ENCODE peak calls at places on chromosome 13, in six cellular contexts. D is glutamatergic neuron, K is ovary, M is right atrium auricular region, I is upper lobe of right lung, U is adrenal gland. B is an unnamed sample.

GRCh38 chr13:46386996-46387851 is at the start of gene RUBCNL:
- DNase-seq in D (peak; percentile 46), K (no peak), M (no peak), I (peak; percentile 78), U (no peak), B (no peak)

GRCh38 chr13:48156466-48156865 is 61.6 kb upstream of the MED4 start:
- DNase-seq in D (peak; percentile 19), K (no peak), M (no peak), I (no peak), U (no peak), B (no peak)

GRCh38 chr13:31431722-31432137 is 232.0 kb downstream of the B3GLCT start:
- DNase-seq in D (peak; percentile 73), K (no peak), M (peak; percentile 78), I (no peak), U (peak; percentile 73), B (no peak)

GRCh38 chr13:61508936-61509335 is 93.3 kb upstream of the PCDH20 start:
- DNase-seq in D (no peak), K (no peak), M (no peak), I (no peak), U (no peak), B (no peak)

GRCh38 chr13:93227906-93228801 is 1.5 kb downstream of the GPC6 start:
- DNase-seq in D (peak; percentile 82), K (peak; percentile 58), M (peak; percentile 74), I (peak; percentile 72), U (peak; percentile 56), B (peak; percentile 92)

GRCh38 chr13:53254495-53254894 is 225.9 kb downstream of the OLFM4 start:
- DNase-seq in D (no peak), K (no peak), M (no peak), I (no peak), U (no peak), B (no peak)

GRCh38 chr13:23599083-23599925 is 29.1 kb downstream of the TNFRSF19 start:
- DNase-seq in D (no peak), K (no peak), M (no peak), I (no peak), U (no peak), B (no peak)

GRCh38 chr13:57724486-57725272 is 93.1 kb downstream of the PCDH17 start:
- DNase-seq in D (no peak), K (no peak), M (no peak), I (no peak), U (no peak), B (no peak)

GRCh38 chr13:66424417-66424816 is 805.7 kb downstream of the PCDH9 start:
- DNase-seq in D (no peak), K (no peak), M (no peak), I (no peak), U (no peak), B (no peak)

GRCh38 chr13:96034662-96035061 is 18.5 kb downstream of the UGGT2 start:
- DNase-seq in D (no peak), K (no peak), M (no peak), I (no peak), U (no peak), B (no peak)

DNA sequence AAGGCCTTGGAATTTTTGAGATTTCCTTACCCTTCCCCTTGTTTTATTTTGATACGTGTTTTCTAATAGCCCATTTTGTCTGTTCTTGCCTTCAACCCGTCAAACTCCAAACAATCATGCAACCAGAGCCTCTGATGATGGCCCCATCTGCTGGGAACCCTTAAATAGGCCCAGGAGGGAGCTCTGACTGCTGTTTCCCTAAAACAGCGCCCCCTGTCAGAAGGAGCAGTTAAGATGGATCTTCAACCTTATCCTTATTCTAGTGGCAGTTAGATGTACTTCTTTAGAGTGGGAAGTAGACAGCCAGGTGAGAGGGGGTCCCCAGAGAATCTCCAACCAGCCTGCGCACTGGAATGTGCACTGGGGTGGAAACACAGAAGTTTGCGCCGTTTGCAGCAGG is 1031.0 kb upstream of the PCDH9 start:
- DNase-seq in D (no peak), K (no peak), M (no peak), I (no peak), U (no peak), B (no peak)
- TF ChIP-seq CTCF in D (no peak), K (no peak), M (no peak), I (no peak), U (no peak), B (no peak)

GRCh38 chr13:71787461-71787860 is 79.5 kb downstream of the DACH1 start:
- DNase-seq in D (no peak), K (no peak), M (no peak), I (no peak), U (no peak), B (no peak)
- TF ChIP-seq CTCF in D (no peak), K (no peak), M (no peak), I (no peak), U (no peak), B (no peak)

GRCh38 chr13:22154041-22154440 is 483.2 kb downstream of the FGF9 start:
- DNase-seq in D (no peak), K (no peak), M (no peak), I (no peak), U (no peak), B (no peak)
- TF ChIP-seq CTCF in D (no peak), K (no peak), M (no peak), I (no peak), U (no peak), B (no peak)

GRCh38 chr13:43473437-43473836 is 313.3 kb downstream of the ENOX1 start:
- DNase-seq in D (no peak), K (no peak), M (no peak), I (no peak), U (no peak), B (no peak)

GRCh38 chr13:43475135-43475534 is 311.6 kb downstream of the ENOX1 start:
- DNase-seq in D (no peak), K (peak; percentile 35), M (no peak), I (no peak), U (no peak), B (no peak)

GRCh38 chr13:43472344-43472743 is 314.4 kb downstream of the ENOX1 start:
- DNase-seq in D (no peak), K (no peak), M (no peak), I (no peak), U (no peak), B (no peak)

GRCh38 chr13:43472980-43473379 is 313.8 kb downstream of the ENOX1 start:
- DNase-seq in D (no peak), K (no peak), M (no peak), I (no peak), U (no peak), B (no peak)

DNA sequence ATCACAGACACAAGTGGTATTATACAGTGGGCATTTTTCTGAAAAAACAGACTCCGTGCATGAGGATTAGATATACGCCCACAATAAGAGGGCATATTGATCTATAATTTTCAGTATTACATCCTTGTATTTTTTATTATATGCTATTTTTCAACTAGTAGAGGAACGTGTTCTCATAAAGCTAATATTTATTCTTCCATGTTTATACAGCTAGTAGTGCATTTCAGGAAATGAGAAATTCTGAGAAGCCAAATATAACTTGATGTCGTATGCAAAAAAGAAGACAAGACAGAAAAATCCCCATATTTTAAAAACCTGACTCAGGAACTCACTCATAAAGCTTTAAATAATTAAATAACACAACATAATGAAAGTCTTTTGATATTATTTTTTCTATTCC is 308.6 kb downstream of the ENOX1 start:
- DNase-seq in D (no peak), K (no peak), M (no peak), I (no peak), U (no peak), B (no peak)
- TF ChIP-seq CTCF in D (no peak), K (no peak), M (no peak), I (no peak), U (no peak), B (no peak)

GRCh38 chr13:106033634-106034033 is 501.8 kb downstream of the EFNB2 start:
- DNase-seq in D (no peak), K (no peak), M (no peak), I (no peak), U (no peak), B (no peak)
- TF ChIP-seq CTCF in D (peak; percentile 56), K (no peak), M (peak; percentile 37), I (no peak), U (no peak), B (peak; percentile 51)

DNA sequence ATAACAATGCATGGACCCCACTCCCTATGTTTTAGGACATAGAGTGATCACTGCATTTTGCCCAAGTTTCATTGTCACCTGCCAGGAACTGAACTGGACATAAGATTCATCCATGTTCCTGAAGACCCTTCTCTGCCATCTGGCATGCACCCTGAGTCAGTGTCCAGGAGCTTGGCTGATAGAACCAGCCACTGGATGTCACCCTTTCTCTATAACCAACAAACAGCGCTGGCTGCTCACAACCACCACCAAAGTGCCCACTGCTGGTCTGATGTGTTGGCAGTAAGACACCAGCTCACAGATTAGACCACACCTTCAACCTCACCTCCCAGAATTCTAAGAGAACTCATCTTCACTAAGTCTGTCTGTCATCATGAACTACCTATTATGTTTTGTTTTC is 333.4 kb downstream of the ITGBL1 start:
- DNase-seq in D (peak; percentile 54), K (no peak), M (no peak), I (no peak), U (peak; percentile 66), B (no peak)
- TF ChIP-seq CTCF in D (no peak), K (no peak), M (peak; percentile 59), I (no peak), U (no peak), B (peak; percentile 62)

GRCh38 chr13:113337556-113337955 is 26.4 kb downstream of the GRTP1 start:
- DNase-seq in D (no peak), K (no peak), M (no peak), I (no peak), U (no peak), B (no peak)
- TF ChIP-seq CTCF in D (no peak), K (no peak), M (no peak), I (no peak), U (no peak), B (no peak)

DNA sequence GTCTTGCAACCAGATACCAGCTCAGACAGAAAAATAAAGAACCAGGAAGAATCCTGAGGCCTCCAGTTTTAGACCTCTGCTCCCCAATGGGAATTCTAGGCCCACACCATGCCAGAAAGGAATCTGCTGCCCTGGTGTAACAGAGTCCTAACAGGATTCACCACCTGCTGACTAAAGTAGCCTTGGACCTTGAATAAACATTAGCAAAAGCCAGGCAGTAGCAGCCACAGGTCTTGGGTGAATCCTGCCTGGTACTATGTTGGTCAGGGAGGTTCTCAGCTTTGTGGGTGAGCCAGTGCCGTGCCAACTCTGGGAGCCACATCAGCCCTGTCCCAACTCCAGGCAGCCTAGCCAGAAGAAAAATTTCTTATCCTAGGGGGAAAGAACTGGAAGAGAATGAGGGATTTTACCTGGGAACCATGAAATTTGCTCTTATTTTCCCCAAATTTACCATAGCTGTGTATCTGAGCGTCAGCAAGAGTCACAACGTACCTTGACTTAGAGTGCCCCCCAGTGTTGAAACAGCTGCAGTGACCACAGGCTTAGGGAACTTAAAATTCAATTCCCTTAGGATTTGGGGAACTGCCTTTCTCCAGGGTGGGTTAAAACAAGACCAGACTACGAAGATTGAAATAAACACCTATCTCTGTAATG is 1895.6 kb upstream of the PRR20A start:
- DNase-seq in D (no peak), K (no peak), M (no peak), I (no peak), U (no peak), B (no peak)
- TF ChIP-seq CTCF in D (peak; percentile 19), K (no peak), M (no peak), I (no peak), U (no peak), B (peak; percentile 50)